ENCODE peak calls at places on chromosomes 13 and 19, in seven cellular contexts. S, I, U, B, N, A and Y are unnamed samples.

GRCh38 chr19:49059056-49059455 is 1.5 kb upstream of the CGB7 start:
- DNase-seq in S (no peak), I (no peak), U (no peak), B (no peak), N (no peak), A (no peak), Y (no peak)

GRCh38 chr13:47067296-47067695 is 170.4 kb upstream of the HTR2A start:
- DNase-seq in S (no peak), I (no peak), U (no peak), B (no peak), N (no peak), A (no peak), Y (peak; percentile 30)

GRCh38 chr13:97975280-97975850 is 21.9 kb downstream of the IPO5 start:
- DNase-seq in S (no peak), I (no peak), U (no peak), B (no peak), N (no peak), A (no peak), Y (no peak)

GRCh38 chr13:22316494-22317025 is 645.7 kb downstream of the FGF9 start:
- DNase-seq in S (no peak), I (no peak), U (peak; percentile 33), B (no peak), N (no peak), A (peak; percentile 38), Y (no peak)

GRCh38 chr13:36339600-36340155 is 6.5 kb downstream of the SPART start:
- DNase-seq in S (no peak), I (no peak), U (no peak), B (no peak), N (no peak), A (no peak), Y (no peak)

GRCh38 chr19:38310986-38311385 is 4.8 kb downstream of the YIF1B start:
- DNase-seq in S (no peak), I (no peak), U (no peak), B (no peak), N (no peak), A (no peak), Y (no peak)

GRCh38 chr13:113907637-113908617 is 44.1 kb upstream of the GAS6 start:
- DNase-seq in S (no peak), I (peak; percentile 52), U (no peak), B (peak; percentile 44), N (peak; percentile 64), A (no peak), Y (peak; percentile 91)

GRCh38 chr13:105642511-105642958 is 892.9 kb downstream of the EFNB2 start:
- DNase-seq in S (no peak), I (no peak), U (no peak), B (peak; percentile 9), N (no peak), A (no peak), Y (no peak)

GRCh38 chr13:30409911-30410704 is 12.2 kb upstream of the UBE2L5 start:
- DNase-seq in S (peak; percentile 46), I (peak; percentile 69), U (no peak), B (peak; percentile 75), N (no peak), A (no peak), Y (peak; percentile 85)

GRCh38 chr13:59842507-59842906 is 321.2 kb downstream of the DIAPH3 start:
- DNase-seq in S (no peak), I (no peak), U (no peak), B (no peak), N (no peak), A (no peak), Y (no peak)

GRCh38 chr13:24038405-24038804 is 122.1 kb upstream of the SPATA13 start:
- DNase-seq in S (no peak), I (no peak), U (peak; percentile 48), B (peak; percentile 57), N (no peak), A (peak; percentile 33), Y (no peak)

GRCh38 chr13:24680258-24680920 is at the start of gene ATP12A:
- DNase-seq in S (no peak), I (no peak), U (no peak), B (no peak), N (no peak), A (peak; percentile 16), Y (no peak)

GRCh38 chr19:16888629-16889371 is at the start of gene F2RL3:
- DNase-seq in S (peak; percentile 51), I (no peak), U (peak; percentile 96), B (peak; percentile 68), N (no peak), A (peak; percentile 94), Y (peak; percentile 64)

GRCh38 chr13:25114220-25114619 is 18.3 kb downstream of the PABPC3 start:
- DNase-seq in S (peak; percentile 74), I (no peak), U (peak; percentile 79), B (peak; percentile 79), N (peak; percentile 37), A (peak; percentile 81), Y (peak; percentile 68)

GRCh38 chr13:21590231-21590630 is 13.7 kb downstream of the MICU2 start:
- DNase-seq in S (no peak), I (no peak), U (no peak), B (no peak), N (no peak), A (no peak), Y (no peak)

GRCh38 chr13:44703371-44703770 is 127.2 kb upstream of the TSC22D1 start:
- DNase-seq in S (no peak), I (no peak), U (no peak), B (peak; percentile 29), N (peak; percentile 51), A (no peak), Y (peak; percentile 86)

GRCh38 chr13:42355118-42355840 is 83.3 kb downstream of the AKAP11 start:
- DNase-seq in S (no peak), I (no peak), U (no peak), B (no peak), N (no peak), A (no peak), Y (no peak)

GRCh38 chr19:6233051-6233826 is 46.5 kb downstream of the MLLT1 start:
- DNase-seq in S (peak; percentile 64), I (no peak), U (peak; percentile 42), B (peak; percentile 73), N (no peak), A (no peak), Y (peak; percentile 74)

GRCh38 chr13:78604782-78605611 is 1.6 kb upstream of the POU4F1 start:
- DNase-seq in S (no peak), I (no peak), U (peak; percentile 38), B (no peak), N (no peak), A (no peak), Y (no peak)
- TF ChIP-seq CTCF in S (no peak), I (no peak), U (no peak), B (peak; percentile 0), N (no peak), A (no peak), Y (no peak)

GRCh38 chr19:41997121-41997850 is 3.3 kb upstream of the ATP1A3 start:
- DNase-seq in S (peak; percentile 26), I (peak; percentile 58), U (peak; percentile 48), B (peak; percentile 48), N (no peak), A (peak; percentile 26), Y (peak; percentile 17)

GRCh38 chr19:41999071-41999877 is 5.2 kb upstream of the ATP1A3 start:
- DNase-seq in S (no peak), I (no peak), U (no peak), B (no peak), N (no peak), A (no peak), Y (no peak)

GRCh38 chr19:41995959-41996797 is 2.1 kb upstream of the ATP1A3 start:
- DNase-seq in S (no peak), I (no peak), U (peak; percentile 13), B (no peak), N (no peak), A (peak; percentile 34), Y (no peak)

GRCh38 chr19:41998246-41999020 is 4.4 kb upstream of the ATP1A3 start:
- DNase-seq in S (no peak), I (peak; percentile 41), U (peak; percentile 27), B (peak; percentile 29), N (no peak), A (peak; percentile 49), Y (peak; percentile 42)

DNA sequence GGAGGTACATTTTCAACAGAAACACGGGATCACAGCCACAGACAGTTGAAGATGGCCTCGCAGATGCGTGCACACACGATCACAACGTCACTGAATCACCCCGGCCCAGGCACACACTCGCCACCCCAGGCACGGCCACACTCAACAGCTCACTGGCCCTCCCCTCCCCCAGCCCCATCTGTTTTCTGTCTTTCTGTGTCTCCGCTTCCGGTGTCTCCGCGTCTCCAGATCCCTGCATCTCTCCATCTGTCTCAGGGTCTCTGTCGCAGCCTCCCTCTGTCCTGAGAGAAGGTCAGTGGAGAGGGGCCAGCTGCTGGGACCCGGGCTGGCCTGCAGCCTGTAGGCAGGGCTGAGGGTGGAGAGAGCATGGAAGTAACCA is 3.8 kb upstream of the ATP1A3 start:
- DNase-seq in S (no peak), I (no peak), U (peak; percentile 11), B (no peak), N (no peak), A (no peak), Y (no peak)
- H3K4me3 ChIP-seq in S (no peak overlapping the region), I (no peak overlapping the region), U (no peak overlapping the region), B (no peak overlapping the region), N (no peak overlapping the region), A (no peak overlapping the region), Y (no peak overlapping the region)

DNA sequence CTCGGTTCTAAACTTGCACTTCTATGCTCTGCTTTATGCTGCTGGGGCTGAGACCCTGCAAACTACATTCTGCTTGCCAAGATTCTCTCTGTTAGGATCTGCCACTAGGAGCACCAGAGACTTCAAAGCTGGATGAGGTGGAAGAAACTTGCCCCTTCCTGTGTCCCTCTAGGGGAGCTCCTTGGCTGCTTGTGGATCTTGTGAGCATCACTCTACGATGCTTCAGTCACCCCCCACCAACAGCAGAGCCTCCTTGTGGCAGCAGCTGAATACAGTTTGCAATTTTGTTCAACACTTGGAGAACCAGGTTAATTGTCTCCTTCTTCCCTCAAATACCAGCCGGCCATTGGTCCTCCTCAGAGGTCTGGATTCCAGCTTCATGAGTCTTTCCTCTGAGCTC is 310.6 kb downstream of the FGF14 start:
- DNase-seq in S (no peak), I (no peak), U (peak; percentile 18), B (no peak), N (no peak), A (peak; percentile 7), Y (no peak)
- TF ChIP-seq CTCF in S (no peak), I (no peak), U (peak; percentile 0), B (no peak), N (no peak), A (no peak), Y (no peak)

DNA sequence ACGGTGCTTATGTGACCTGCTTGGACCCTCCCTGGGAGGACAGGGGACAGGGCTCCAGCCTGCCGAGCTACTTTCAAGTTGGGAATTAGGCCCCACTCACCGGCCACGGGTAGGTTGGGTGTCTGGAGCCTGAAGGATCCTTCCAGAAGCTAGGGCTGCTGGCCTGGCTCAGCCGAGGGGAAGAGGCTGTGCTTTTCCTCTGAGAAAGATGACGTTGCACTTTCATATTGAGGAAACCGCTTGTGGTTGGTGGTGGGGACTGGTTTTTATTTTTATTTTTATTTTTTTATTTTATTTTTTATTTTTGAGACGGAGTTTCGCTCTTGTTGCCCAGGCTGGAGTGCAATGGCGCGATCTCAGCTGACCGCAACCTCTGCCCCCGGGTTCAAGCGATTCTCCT is at the start of gene TMEM150B:
- DNase-seq in S (no peak), I (no peak), U (no peak), B (no peak), N (no peak), A (no peak), Y (no peak)
- H3K4me3 ChIP-seq in S (no peak within 1 kb of the TSS), I (no peak within 1 kb of the TSS), U (no peak within 1 kb of the TSS), B (no peak within 1 kb of the TSS), N (no peak within 1 kb of the TSS), A (no peak within 1 kb of the TSS), Y (no peak within 1 kb of the TSS)